ENCODE peak calls at places on chromosomes 4 and X, in six cellular contexts. One of them, this sample, is unnamed.

GRCh38 chrX:103756736-103757135 is 19.9 kb upstream of the PLP1 start:
- DNase-seq in HepG2: no peak
- DNase-seq in GM12878: no peak
- DNase-seq in HCT116: no peak
- DNase-seq in IMR-90: no peak
- DNase-seq in K562: no peak
- DNase-seq in this sample: no peak

GRCh38 chr4:37528161-37528560 is 158.0 kb downstream of the RELL1 start:
- DNase-seq in HepG2: peak; percentile 16
- DNase-seq in GM12878: no peak
- DNase-seq in HCT116: no peak
- DNase-seq in IMR-90: no peak
- DNase-seq in K562: no peak
- DNase-seq in this sample: no peak

GRCh38 chr4:16794816-16795445 is 103.5 kb downstream of the LDB2 start:
- DNase-seq in HepG2: peak; percentile 63
- DNase-seq in GM12878: no peak
- DNase-seq in HCT116: peak; percentile 34
- DNase-seq in IMR-90: peak; percentile 60
- DNase-seq in K562: peak; percentile 63
- DNase-seq in this sample: no peak

GRCh38 chrX:107146670-107147069 is 28.0 kb upstream of the RBM41 start:
- DNase-seq in HepG2: no peak
- DNase-seq in GM12878: no peak
- DNase-seq in HCT116: no peak
- DNase-seq in IMR-90: peak; percentile 7
- DNase-seq in K562: no peak
- DNase-seq in this sample: no peak

GRCh38 chr4:151362404-151363164 is 37.2 kb upstream of the SH3D19 start:
- DNase-seq in HepG2: peak; percentile 80
- DNase-seq in GM12878: peak; percentile 27
- DNase-seq in HCT116: peak; percentile 76
- DNase-seq in IMR-90: peak; percentile 80
- DNase-seq in K562: peak; percentile 85
- DNase-seq in this sample: peak; percentile 61

GRCh38 chr4:92163348-92163747 is 140.4 kb upstream of the GRID2 start:
- DNase-seq in HepG2: no peak
- DNase-seq in GM12878: no peak
- DNase-seq in HCT116: peak; percentile 16
- DNase-seq in IMR-90: peak; percentile 7
- DNase-seq in K562: no peak
- DNase-seq in this sample: no peak

GRCh38 chr4:57071340-57071739 is 38.8 kb downstream of the IGFBP7 start:
- DNase-seq in HepG2: no peak
- DNase-seq in GM12878: no peak
- DNase-seq in HCT116: no peak
- DNase-seq in IMR-90: peak; percentile 57
- DNase-seq in K562: no peak
- DNase-seq in this sample: no peak

GRCh38 chr4:58564695-58565094 is 1454.5 kb upstream of the IGFBP7 start:
- DNase-seq in HepG2: no peak
- DNase-seq in GM12878: no peak
- DNase-seq in HCT116: no peak
- DNase-seq in IMR-90: no peak
- DNase-seq in K562: no peak
- DNase-seq in this sample: no peak

GRCh38 chr4:155972098-155972497 is 18.4 kb upstream of the CTSO start:
- DNase-seq in HepG2: no peak
- DNase-seq in GM12878: peak; percentile 8
- DNase-seq in HCT116: peak; percentile 19
- DNase-seq in IMR-90: peak; percentile 38
- DNase-seq in K562: no peak
- DNase-seq in this sample: peak; percentile 35

GRCh38 chr4:147640331-147640730 is 23.1 kb downstream of the TMEM184C start:
- DNase-seq in HepG2: no peak
- DNase-seq in GM12878: no peak
- DNase-seq in HCT116: no peak
- DNase-seq in IMR-90: peak; percentile 59
- DNase-seq in K562: no peak
- DNase-seq in this sample: no peak

GRCh38 chr4:80492761-80493160 is 157.2 kb downstream of the CFAP299 start:
- DNase-seq in HepG2: no peak
- DNase-seq in GM12878: no peak
- DNase-seq in HCT116: no peak
- DNase-seq in IMR-90: no peak
- DNase-seq in K562: no peak
- DNase-seq in this sample: no peak

GRCh38 chr4:100295792-100296191 is 105.5 kb upstream of the DDIT4L start:
- DNase-seq in HepG2: no peak
- DNase-seq in GM12878: no peak
- DNase-seq in HCT116: no peak
- DNase-seq in IMR-90: peak; percentile 56
- DNase-seq in K562: no peak
- DNase-seq in this sample: no peak

GRCh38 chr4:114034189-114034588 is 54.7 kb upstream of the ARSJ start:
- DNase-seq in HepG2: no peak
- DNase-seq in GM12878: no peak
- DNase-seq in HCT116: no peak
- DNase-seq in IMR-90: no peak
- DNase-seq in K562: no peak
- DNase-seq in this sample: no peak

GRCh38 chr4:1596393-1596792 is 87.7 kb downstream of the FAM53A start:
- DNase-seq in HepG2: no peak
- DNase-seq in GM12878: no peak
- DNase-seq in HCT116: no peak
- DNase-seq in IMR-90: no peak
- DNase-seq in K562: no peak
- DNase-seq in this sample: no peak

GRCh38 chrX:152601848-152602616 is 35.7 kb upstream of the GABRQ start:
- DNase-seq in HepG2: peak; percentile 1
- DNase-seq in GM12878: no peak
- DNase-seq in HCT116: peak; percentile 10
- DNase-seq in IMR-90: no peak
- DNase-seq in K562: peak; percentile 11
- DNase-seq in this sample: peak; percentile 20

GRCh38 chr4:151690884-151691283 is 69.9 kb downstream of the GATB start:
- DNase-seq in HepG2: no peak
- DNase-seq in GM12878: no peak
- DNase-seq in HCT116: no peak
- DNase-seq in IMR-90: no peak
- DNase-seq in K562: no peak
- DNase-seq in this sample: no peak

GRCh38 chr4:158825443-158826036 is 56.7 kb downstream of the FNIP2 start:
- DNase-seq in HepG2: peak; percentile 63
- DNase-seq in GM12878: no peak
- DNase-seq in HCT116: no peak
- DNase-seq in IMR-90: no peak
- DNase-seq in K562: no peak
- DNase-seq in this sample: no peak
- TF ChIP-seq RAD21 in HepG2: no peak
- TF ChIP-seq RAD21 in GM12878: no peak
- TF ChIP-seq RAD21 in HCT116: no peak
- TF ChIP-seq RAD21 in IMR-90: no peak
- TF ChIP-seq RAD21 in K562: no peak
- TF ChIP-seq RAD21 in this sample: no peak

GRCh38 chrX:32867781-32868523 is 343.4 kb downstream of the DMD start:
- DNase-seq in HepG2: no peak
- DNase-seq in GM12878: no peak
- DNase-seq in HCT116: no peak
- DNase-seq in IMR-90: no peak
- DNase-seq in K562: no peak
- DNase-seq in this sample: no peak
- TF ChIP-seq RAD21 in HepG2: no peak
- TF ChIP-seq RAD21 in GM12878: no peak
- TF ChIP-seq RAD21 in HCT116: no peak
- TF ChIP-seq RAD21 in IMR-90: no peak
- TF ChIP-seq RAD21 in K562: no peak
- TF ChIP-seq RAD21 in this sample: no peak

DNA sequence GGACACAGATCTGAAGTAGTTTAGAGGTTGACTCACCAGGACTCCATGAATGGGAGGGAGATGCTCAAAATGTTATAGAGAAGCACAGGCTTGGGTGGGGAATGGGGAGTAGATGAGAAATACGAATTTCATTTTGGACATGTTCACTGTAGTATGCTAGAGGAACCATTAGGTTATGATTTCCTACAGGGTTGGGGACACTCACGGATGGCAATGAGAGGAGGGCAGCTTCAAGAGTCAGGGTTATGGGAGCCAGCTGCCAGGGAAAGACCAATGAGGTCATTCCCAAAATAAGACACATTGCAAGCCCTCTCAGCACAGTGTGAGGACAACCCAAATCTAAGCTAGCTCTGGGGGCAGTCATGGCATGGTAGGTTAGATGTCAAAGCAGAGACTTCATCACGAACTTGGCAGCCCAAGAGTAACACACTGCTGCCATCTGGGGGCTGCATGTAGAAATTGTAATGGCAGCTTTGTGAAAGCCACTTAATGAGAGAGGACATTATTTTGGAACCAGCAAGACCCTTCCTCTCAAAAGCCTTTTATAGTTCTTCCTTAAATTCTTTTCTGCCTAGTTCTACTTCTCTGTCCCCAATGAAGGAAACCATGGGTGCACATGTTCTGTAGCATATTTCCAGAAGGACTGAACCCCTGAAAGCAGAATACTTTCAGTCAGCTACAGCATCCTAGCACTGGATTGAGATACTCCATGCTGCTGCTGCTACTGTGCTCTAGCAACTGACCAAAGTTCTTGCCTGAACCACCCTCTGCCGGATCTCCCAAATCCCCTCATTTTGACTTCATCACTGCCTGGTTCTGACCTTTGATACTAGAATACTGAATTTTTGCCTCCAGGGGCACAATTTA is 16.2 kb upstream of the ZCCHC12 start:
- DNase-seq in HepG2: peak; percentile 33
- DNase-seq in GM12878: peak; percentile 15
- DNase-seq in HCT116: peak; percentile 15
- DNase-seq in IMR-90: peak; percentile 52
- DNase-seq in K562: peak; percentile 34
- DNase-seq in this sample: peak; percentile 26
- TF ChIP-seq RAD21 in HepG2: peak; percentile 26
- TF ChIP-seq RAD21 in GM12878: peak; percentile 86
- TF ChIP-seq RAD21 in HCT116: peak; percentile 85
- TF ChIP-seq RAD21 in IMR-90: peak; percentile 84
- TF ChIP-seq RAD21 in K562: peak; percentile 91
- TF ChIP-seq RAD21 in this sample: peak; percentile 94

DNA sequence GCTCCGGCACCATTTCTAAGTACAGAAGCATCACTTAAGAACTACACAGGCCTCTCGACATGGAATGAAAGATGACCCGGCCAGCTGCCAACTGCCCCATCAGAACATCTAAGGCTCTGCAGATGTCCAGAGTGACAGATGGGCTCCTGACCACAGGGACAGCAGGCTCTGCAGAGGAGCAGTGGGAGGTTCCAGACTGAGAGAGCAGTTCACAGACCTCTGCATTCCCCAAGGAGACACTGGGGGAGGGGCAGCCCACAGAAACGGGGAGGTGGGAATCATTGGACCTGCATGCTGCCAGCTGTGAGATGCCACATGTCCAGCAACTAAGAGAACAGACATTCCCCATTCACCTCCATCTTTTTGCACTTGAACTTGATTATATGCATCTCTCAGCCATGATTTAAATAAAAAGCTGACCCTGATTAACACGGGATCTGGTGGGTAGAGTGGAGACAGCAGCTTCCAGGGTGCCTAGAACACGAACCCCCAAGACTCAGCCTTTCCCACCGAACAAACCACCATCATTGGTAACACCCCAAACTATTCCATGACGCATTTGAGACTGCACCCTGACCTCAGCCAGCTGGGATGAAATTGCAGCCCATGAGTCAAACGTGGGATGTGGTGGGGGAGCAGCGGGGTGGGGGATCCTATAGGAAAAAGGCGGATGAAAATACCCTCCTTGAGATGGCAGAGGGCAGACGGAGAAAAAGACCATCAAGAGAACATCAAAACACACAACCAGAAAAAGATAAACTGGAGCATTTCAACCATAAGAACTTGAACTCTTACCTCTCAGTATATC is 47.2 kb downstream of the AFAP1 start:
- DNase-seq in HepG2: no peak
- DNase-seq in GM12878: no peak
- DNase-seq in HCT116: no peak
- DNase-seq in IMR-90: peak; percentile 98
- DNase-seq in K562: no peak
- DNase-seq in this sample: peak; percentile 36
- TF ChIP-seq RAD21 in HepG2: no peak
- TF ChIP-seq RAD21 in GM12878: no peak
- TF ChIP-seq RAD21 in HCT116: no peak
- TF ChIP-seq RAD21 in IMR-90: peak; percentile 18
- TF ChIP-seq RAD21 in K562: no peak
- TF ChIP-seq RAD21 in this sample: no peak

This sample was measured in A549.